ENCODE peak calls at places on chromosomes 3 and 15, in ten cellular contexts. One of them, this sample, is unnamed.

GRCh38 chr3:153232737-153233330 is 70.8 kb downstream of the RAP2B start:
- DNase-seq in psoas muscle: no peak
- DNase-seq in PC-3: peak; percentile 77
- DNase-seq in cardiac muscle cell: peak; percentile 61
- DNase-seq in endothelial cell of umbilical vein: peak; percentile 54
- DNase-seq in stomach: no peak
- DNase-seq in Caco-2: no peak
- DNase-seq in pancreas: no peak
- DNase-seq in right atrium auricular region: no peak
- DNase-seq in suprapubic skin: no peak
- DNase-seq in this sample: no peak

GRCh38 chr3:16070707-16071106 is 103.8 kb upstream of the GALNT15 start:
- DNase-seq in psoas muscle: no peak
- DNase-seq in PC-3: no peak
- DNase-seq in cardiac muscle cell: no peak
- DNase-seq in endothelial cell of umbilical vein: no peak
- DNase-seq in stomach: no peak
- DNase-seq in Caco-2: no peak
- DNase-seq in pancreas: no peak
- DNase-seq in right atrium auricular region: no peak
- DNase-seq in suprapubic skin: no peak
- DNase-seq in this sample: no peak

GRCh38 chr15:58361291-58361759 is 70.5 kb upstream of the LIPC start:
- DNase-seq in psoas muscle: no peak
- DNase-seq in PC-3: peak; percentile 61
- DNase-seq in cardiac muscle cell: peak; percentile 50
- DNase-seq in endothelial cell of umbilical vein: no peak
- DNase-seq in stomach: no peak
- DNase-seq in Caco-2: no peak
- DNase-seq in pancreas: no peak
- DNase-seq in right atrium auricular region: no peak
- DNase-seq in suprapubic skin: no peak
- DNase-seq in this sample: no peak

GRCh38 chr3:170049146-170050000 is 11.6 kb downstream of the GPR160 start:
- DNase-seq in psoas muscle: peak; percentile 36
- DNase-seq in PC-3: peak; percentile 94
- DNase-seq in cardiac muscle cell: no peak
- DNase-seq in endothelial cell of umbilical vein: peak; percentile 30
- DNase-seq in stomach: peak; percentile 82
- DNase-seq in Caco-2: no peak
- DNase-seq in pancreas: peak; percentile 92
- DNase-seq in right atrium auricular region: no peak
- DNase-seq in suprapubic skin: no peak
- DNase-seq in this sample: peak; percentile 52

GRCh38 chr3:50652709-50653108 is 22.0 kb upstream of the DOCK3 start:
- DNase-seq in psoas muscle: peak; percentile 47
- DNase-seq in PC-3: peak; percentile 76
- DNase-seq in cardiac muscle cell: no peak
- DNase-seq in endothelial cell of umbilical vein: peak; percentile 17
- DNase-seq in stomach: peak; percentile 48
- DNase-seq in Caco-2: peak; percentile 72
- DNase-seq in pancreas: no peak
- DNase-seq in right atrium auricular region: no peak
- DNase-seq in suprapubic skin: no peak
- DNase-seq in this sample: peak; percentile 50

GRCh38 chr3:137768361-137769320 is 4.5 kb downstream of the SOX14 start:
- DNase-seq in psoas muscle: no peak
- DNase-seq in PC-3: no peak
- DNase-seq in cardiac muscle cell: no peak
- DNase-seq in endothelial cell of umbilical vein: no peak
- DNase-seq in stomach: no peak
- DNase-seq in Caco-2: peak; percentile 27
- DNase-seq in pancreas: no peak
- DNase-seq in right atrium auricular region: no peak
- DNase-seq in suprapubic skin: no peak
- DNase-seq in this sample: no peak

GRCh38 chr15:89824607-89824867 is 9.9 kb upstream of the ANPEP start:
- DNase-seq in psoas muscle: no peak
- DNase-seq in PC-3: no peak
- DNase-seq in cardiac muscle cell: no peak
- DNase-seq in endothelial cell of umbilical vein: no peak
- DNase-seq in stomach: no peak
- DNase-seq in Caco-2: no peak
- DNase-seq in pancreas: no peak
- DNase-seq in right atrium auricular region: no peak
- DNase-seq in suprapubic skin: no peak
- DNase-seq in this sample: no peak

GRCh38 chr3:38805765-38806386 is 10.1 kb downstream of the SCN10A start:
- DNase-seq in psoas muscle: no peak
- DNase-seq in PC-3: peak; percentile 85
- DNase-seq in cardiac muscle cell: peak; percentile 84
- DNase-seq in endothelial cell of umbilical vein: peak; percentile 74
- DNase-seq in stomach: no peak
- DNase-seq in Caco-2: peak; percentile 75
- DNase-seq in pancreas: peak; percentile 15
- DNase-seq in right atrium auricular region: no peak
- DNase-seq in suprapubic skin: no peak
- DNase-seq in this sample: no peak

GRCh38 chr15:101480613-101481380 is 8.7 kb downstream of the PCSK6 start:
- DNase-seq in psoas muscle: no peak
- DNase-seq in PC-3: no peak
- DNase-seq in cardiac muscle cell: no peak
- DNase-seq in endothelial cell of umbilical vein: no peak
- DNase-seq in stomach: no peak
- DNase-seq in Caco-2: no peak
- DNase-seq in pancreas: no peak
- DNase-seq in right atrium auricular region: no peak
- DNase-seq in suprapubic skin: no peak
- DNase-seq in this sample: no peak

GRCh38 chr3:116020989-116021388 is 397.7 kb downstream of the GAP43 start:
- DNase-seq in psoas muscle: no peak
- DNase-seq in PC-3: no peak
- DNase-seq in cardiac muscle cell: no peak
- DNase-seq in endothelial cell of umbilical vein: no peak
- DNase-seq in stomach: no peak
- DNase-seq in Caco-2: peak; percentile 4
- DNase-seq in pancreas: no peak
- DNase-seq in right atrium auricular region: no peak
- DNase-seq in suprapubic skin: no peak
- DNase-seq in this sample: no peak

GRCh38 chr3:137012097-137012501 is 54.3 kb downstream of the IL20RB start:
- DNase-seq in psoas muscle: no peak
- DNase-seq in PC-3: no peak
- DNase-seq in cardiac muscle cell: peak; percentile 39
- DNase-seq in endothelial cell of umbilical vein: no peak
- DNase-seq in stomach: no peak
- DNase-seq in Caco-2: no peak
- DNase-seq in pancreas: no peak
- DNase-seq in right atrium auricular region: no peak
- DNase-seq in suprapubic skin: no peak
- DNase-seq in this sample: no peak

GRCh38 chr3:11514191-11514770 is 129.4 kb downstream of the VGLL4 start:
- DNase-seq in psoas muscle: peak; percentile 47
- DNase-seq in PC-3: peak; percentile 88
- DNase-seq in cardiac muscle cell: peak; percentile 85
- DNase-seq in endothelial cell of umbilical vein: peak; percentile 96
- DNase-seq in stomach: peak; percentile 48
- DNase-seq in Caco-2: no peak
- DNase-seq in pancreas: no peak
- DNase-seq in right atrium auricular region: peak; percentile 72
- DNase-seq in suprapubic skin: no peak
- DNase-seq in this sample: peak; percentile 46

GRCh38 chr3:30890907-30891306 is 3.6 kb downstream of the GADL1 start:
- DNase-seq in psoas muscle: no peak
- DNase-seq in PC-3: no peak
- DNase-seq in cardiac muscle cell: no peak
- DNase-seq in endothelial cell of umbilical vein: no peak
- DNase-seq in stomach: no peak
- DNase-seq in Caco-2: no peak
- DNase-seq in pancreas: no peak
- DNase-seq in right atrium auricular region: no peak
- DNase-seq in suprapubic skin: no peak
- DNase-seq in this sample: no peak

GRCh38 chr15:31839388-31839787 is 190.9 kb upstream of the CHRNA7 start:
- DNase-seq in psoas muscle: no peak
- DNase-seq in PC-3: no peak
- DNase-seq in cardiac muscle cell: no peak
- DNase-seq in endothelial cell of umbilical vein: no peak
- DNase-seq in stomach: no peak
- DNase-seq in Caco-2: no peak
- DNase-seq in pancreas: no peak
- DNase-seq in right atrium auricular region: no peak
- DNase-seq in suprapubic skin: no peak
- DNase-seq in this sample: no peak

GRCh38 chr3:192571197-192571791 is 156.0 kb downstream of the FGF12 start:
- DNase-seq in psoas muscle: peak; percentile 60
- DNase-seq in PC-3: peak; percentile 70
- DNase-seq in cardiac muscle cell: peak; percentile 53
- DNase-seq in endothelial cell of umbilical vein: peak; percentile 72
- DNase-seq in stomach: peak; percentile 54
- DNase-seq in Caco-2: no peak
- DNase-seq in pancreas: peak; percentile 2
- DNase-seq in right atrium auricular region: peak; percentile 74
- DNase-seq in suprapubic skin: no peak
- DNase-seq in this sample: no peak

DNA sequence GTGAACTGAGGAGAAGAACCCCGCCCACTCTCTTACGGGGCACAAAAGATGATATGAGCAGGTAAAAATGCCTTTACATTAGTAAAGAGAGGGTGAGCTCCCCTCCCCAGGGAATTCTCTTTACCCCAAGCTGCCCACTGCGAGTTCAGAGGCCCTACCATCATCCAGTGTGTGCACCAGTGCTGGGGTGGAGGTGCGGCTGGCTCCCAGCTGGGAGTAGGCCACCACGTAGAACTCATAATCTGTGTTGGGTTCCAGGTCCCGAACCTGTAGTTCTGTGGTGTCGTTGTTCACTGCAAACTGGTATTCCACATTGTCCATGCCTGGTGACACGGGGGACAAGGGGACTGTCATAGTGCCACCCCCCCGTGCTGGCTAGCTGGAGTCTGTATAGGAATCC is 17.1 kb upstream of the IGDCC3 start:
- DNase-seq in psoas muscle: no peak
- DNase-seq in PC-3: no peak
- DNase-seq in cardiac muscle cell: no peak
- DNase-seq in endothelial cell of umbilical vein: no peak
- DNase-seq in stomach: no peak
- DNase-seq in Caco-2: no peak
- DNase-seq in pancreas: no peak
- DNase-seq in right atrium auricular region: no peak
- DNase-seq in suprapubic skin: no peak
- DNase-seq in this sample: no peak
- H3K27me3 ChIP-seq in psoas muscle: peaks cover 2% of the 10 kb centered on the region
- H3K27me3 ChIP-seq in PC-3: no peaks in the 10 kb centered on the region
- H3K27me3 ChIP-seq in cardiac muscle cell: peaks cover 33% of the 10 kb centered on the region
- H3K27me3 ChIP-seq in endothelial cell of umbilical vein: peaks cover 40% of the 10 kb centered on the region
- H3K27me3 ChIP-seq in stomach: peaks cover 45% of the 10 kb centered on the region
- H3K27me3 ChIP-seq in Caco-2: no peaks in the 10 kb centered on the region
- H3K27me3 ChIP-seq in pancreas: no peaks in the 10 kb centered on the region
- H3K27me3 ChIP-seq in right atrium auricular region: no peaks in the 10 kb centered on the region
- H3K27me3 ChIP-seq in suprapubic skin: peaks cover 56% of the 10 kb centered on the region
- H3K27me3 ChIP-seq in this sample: peaks cover 7% of the 10 kb centered on the region

DNA sequence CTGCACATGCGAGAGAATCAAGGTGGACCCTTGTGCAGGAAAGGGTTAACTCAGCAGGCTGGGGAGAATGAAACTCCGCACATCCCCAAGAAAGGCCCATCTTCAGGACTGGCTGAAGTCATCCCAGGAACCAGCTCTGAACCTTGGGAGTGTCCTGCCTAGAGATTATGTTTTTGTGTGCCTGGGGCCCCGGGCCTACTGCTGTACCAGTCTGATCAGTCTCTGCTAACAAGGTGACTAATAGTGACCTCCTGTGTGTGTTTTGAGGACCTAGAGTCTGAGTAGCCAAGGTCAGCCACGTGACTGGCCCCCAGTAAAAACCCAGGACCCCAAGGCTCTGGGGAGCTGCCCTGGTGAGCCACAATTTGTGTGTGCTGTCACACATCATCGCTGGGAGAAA is 58.2 kb downstream of the CYFIP1 start:
- DNase-seq in psoas muscle: no peak
- DNase-seq in PC-3: peak; percentile 38
- DNase-seq in cardiac muscle cell: no peak
- DNase-seq in endothelial cell of umbilical vein: no peak
- DNase-seq in stomach: no peak
- DNase-seq in Caco-2: peak; percentile 32
- DNase-seq in pancreas: no peak
- DNase-seq in right atrium auricular region: no peak
- DNase-seq in suprapubic skin: no peak
- DNase-seq in this sample: no peak
- H3K36me3 ChIP-seq in psoas muscle: no peaks in the 10 kb centered on the region
- H3K36me3 ChIP-seq in PC-3: peaks cover 6% of the 10 kb centered on the region
- H3K36me3 ChIP-seq in cardiac muscle cell: peaks cover 5% of the 10 kb centered on the region
- H3K36me3 ChIP-seq in endothelial cell of umbilical vein: peaks cover 9% of the 10 kb centered on the region
- H3K36me3 ChIP-seq in stomach: peaks cover 90% of the 10 kb centered on the region
- H3K36me3 ChIP-seq in Caco-2: peaks cover under 1% of the 10 kb centered on the region
- H3K36me3 ChIP-seq in pancreas: peaks cover 7% of the 10 kb centered on the region
- H3K36me3 ChIP-seq in right atrium auricular region: peaks cover 41% of the 10 kb centered on the region
- H3K36me3 ChIP-seq in suprapubic skin: peaks cover 63% of the 10 kb centered on the region
- H3K36me3 ChIP-seq in this sample: peaks cover 33% of the 10 kb centered on the region

DNA sequence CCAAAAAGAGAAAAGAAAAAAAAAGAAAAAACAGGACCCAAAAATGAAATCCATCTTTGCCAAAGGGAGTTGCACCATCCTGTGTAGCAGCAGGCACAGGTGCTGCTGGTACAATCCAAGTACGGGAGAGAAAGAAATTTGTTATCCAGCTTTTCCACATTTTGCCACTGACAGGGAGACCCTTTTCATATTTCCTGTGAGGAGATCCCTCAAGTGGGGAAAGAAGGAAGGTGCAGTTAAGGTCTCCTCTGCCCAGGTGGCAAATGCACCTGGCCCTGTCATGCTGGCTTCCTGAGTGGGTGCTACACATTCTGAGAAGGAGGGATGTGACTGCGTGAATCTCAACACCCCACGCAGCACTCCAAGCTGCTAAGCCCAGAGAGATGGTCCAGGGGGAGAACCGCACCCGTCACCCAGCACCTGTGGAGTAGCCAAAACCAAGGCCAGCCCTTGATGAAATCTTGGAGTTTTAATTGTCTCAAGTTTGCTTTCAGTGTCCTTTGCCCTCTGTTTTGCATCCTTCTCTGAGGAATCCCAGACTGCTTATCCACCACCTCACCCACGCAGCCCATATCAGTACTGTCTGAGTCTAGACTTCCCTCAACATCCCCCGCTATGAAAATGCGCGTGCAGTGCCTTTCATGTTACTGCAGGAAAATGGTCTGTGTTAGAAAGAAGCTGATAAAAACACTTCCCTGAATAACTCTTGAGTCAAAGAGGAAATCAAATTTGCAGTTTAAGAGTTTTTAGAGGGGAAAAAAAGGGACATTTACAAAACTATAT is 141.9 kb upstream of the THBS1 start:
- DNase-seq in psoas muscle: no peak
- DNase-seq in PC-3: peak; percentile 63
- DNase-seq in cardiac muscle cell: peak; percentile 80
- DNase-seq in endothelial cell of umbilical vein: no peak
- DNase-seq in stomach: no peak
- DNase-seq in Caco-2: peak; percentile 48
- DNase-seq in pancreas: no peak
- DNase-seq in right atrium auricular region: no peak
- DNase-seq in suprapubic skin: no peak
- DNase-seq in this sample: no peak
- TF ChIP-seq CTCF in psoas muscle: no peak
- TF ChIP-seq CTCF in PC-3: peak; percentile 58
- TF ChIP-seq CTCF in cardiac muscle cell: peak; percentile 20
- TF ChIP-seq CTCF in endothelial cell of umbilical vein: no peak
- TF ChIP-seq CTCF in stomach: no peak
- TF ChIP-seq CTCF in Caco-2: peak; percentile 28
- TF ChIP-seq CTCF in pancreas: no peak
- TF ChIP-seq CTCF in right atrium auricular region: no peak
- TF ChIP-seq CTCF in suprapubic skin: no peak
- TF ChIP-seq CTCF in this sample: no peak

GRCh38 chr3:14300721-14301377 is 101.6 kb upstream of the SLC6A6 start:
- DNase-seq in psoas muscle: peak; percentile 71
- DNase-seq in PC-3: no peak
- DNase-seq in cardiac muscle cell: no peak
- DNase-seq in endothelial cell of umbilical vein: no peak
- DNase-seq in stomach: no peak
- DNase-seq in Caco-2: no peak
- DNase-seq in pancreas: no peak
- DNase-seq in right atrium auricular region: peak; percentile 81
- DNase-seq in suprapubic skin: no peak
- DNase-seq in this sample: no peak
- H3K27me3 ChIP-seq in psoas muscle: no peaks in the 10 kb centered on the region
- H3K27me3 ChIP-seq in PC-3: peaks cover 41% of the 10 kb centered on the region
- H3K27me3 ChIP-seq in cardiac muscle cell: no peaks in the 10 kb centered on the region
- H3K27me3 ChIP-seq in endothelial cell of umbilical vein: peaks cover 6% of the 10 kb centered on the region
- H3K27me3 ChIP-seq in stomach: no peaks in the 10 kb centered on the region
- H3K27me3 ChIP-seq in Caco-2: no peaks in the 10 kb centered on the region
- H3K27me3 ChIP-seq in pancreas: no peaks in the 10 kb centered on the region
- H3K27me3 ChIP-seq in right atrium auricular region: no peaks in the 10 kb centered on the region
- H3K27me3 ChIP-seq in suprapubic skin: peaks cover 8% of the 10 kb centered on the region
- H3K27me3 ChIP-seq in this sample: no peaks in the 10 kb centered on the region